ENCODE peak calls at places on chromosomes 7 and 10, in seven cellular contexts. P, J, W, E, T, S and O are unnamed samples.

GRCh38 chr10:100825325-100825875 is 80.0 kb downstream of the PAX2 start:
- DNase-seq in T (no peak), W (no peak), E (no peak), S (no peak), P (no peak), J (no peak), O (no peak)

GRCh38 chr7:75624134-75624832 is 114.5 kb downstream of the HIP1 start:
- DNase-seq in J (peak; percentile 42), P (no peak), T (peak; percentile 88), S (no peak), E (no peak), W (peak; percentile 43), O (peak; percentile 57)

GRCh38 chr7:91196058-91196457 is 68.2 kb upstream of the FZD1 start:
- DNase-seq in J (no peak), S (no peak), P (no peak), E (no peak), T (no peak), W (no peak), O (no peak)

GRCh38 chr10:117980216-117980615 is 66.5 kb downstream of the RAB11FIP2 start:
- DNase-seq in E (no peak), P (peak; percentile 93), J (no peak), S (no peak), W (no peak), T (no peak), O (peak; percentile 88)

GRCh38 chr7:83439021-83439420 is 209.9 kb downstream of the SEMA3E start:
- DNase-seq in P (peak; percentile 2), J (no peak), E (no peak), W (no peak), T (no peak), S (no peak), O (no peak)

GRCh38 chr10:59098387-59098786 is 78.1 kb upstream of the PHYHIPL start:
- DNase-seq in S (no peak), W (no peak), E (no peak), T (no peak), J (no peak), P (peak; percentile 26), O (peak; percentile 73)

GRCh38 chr7:129914536-129915272 is 38.1 kb downstream of the UBE2H start:
- DNase-seq in T (no peak), J (no peak), W (no peak), S (no peak), P (no peak), E (no peak), O (no peak)

GRCh38 chr10:55766212-55766611 is 594.8 kb downstream of the ZWINT start:
- DNase-seq in T (no peak), S (no peak), P (no peak), J (no peak), E (no peak), W (no peak), O (no peak)

GRCh38 chr10:33818343-33818742 is 483.9 kb upstream of the NRP1 start:
- DNase-seq in P (no peak), E (no peak), S (no peak), W (no peak), J (no peak), T (no peak), O (no peak)

GRCh38 chr7:772861-773621 is 46.0 kb upstream of the PRKAR1B start:
- DNase-seq in J (no peak), E (no peak), P (no peak), S (no peak), T (no peak), W (no peak), O (no peak)

GRCh38 chr7:143375298-143376034 is 5.7 kb upstream of the ZYX start:
- DNase-seq in P (peak; percentile 50), E (no peak), T (no peak), S (no peak), W (no peak), J (peak; percentile 40), O (peak; percentile 42)

GRCh38 chr10:114458216-114458615 is 53.9 kb upstream of the AFAP1L2 start:
- DNase-seq in J (no peak), T (no peak), E (no peak), W (no peak), P (no peak), S (no peak), O (no peak)

GRCh38 chr7:36487756-36488336 is 98.2 kb downstream of the ANLN start:
- DNase-seq in W (peak; percentile 52), S (no peak), E (peak; percentile 63), P (peak; percentile 75), T (peak; percentile 17), J (peak; percentile 39), O (peak; percentile 69)

GRCh38 chr7:120028636-120029035 is 244.3 kb upstream of the KCND2 start:
- DNase-seq in P (peak; percentile 3), W (no peak), T (no peak), J (no peak), S (no peak), E (no peak), O (peak; percentile 57)

GRCh38 chr10:80660736-80661135 is 123.0 kb downstream of the SH2D4B start:
- DNase-seq in P (no peak), S (no peak), W (peak; percentile 22), J (no peak), T (peak; percentile 57), E (no peak), O (no peak)